ENCODE peak calls at places on chromosomes 12 and 14, in six cellular contexts. E is stomach, F is prostate gland, G is tibial nerve, X is uterus, Z is esophagus squamous epithelium. A is an unnamed sample.

GRCh38 chr12:71195338-71195896 is 37.6 kb upstream of the TSPAN8 start:
- DNase-seq in E (no peak), F (peak; percentile 26), G (no peak), X (no peak), Z (no peak), A (no peak)

GRCh38 chr12:127649951-127650350 is 617.0 kb upstream of the TMEM132C start:
- DNase-seq in E (no peak), F (no peak), G (no peak), X (no peak), Z (no peak), A (no peak)

GRCh38 chr12:114415525-114415868 is 9.6 kb upstream of the TBX5 start:
- DNase-seq in E (no peak), F (no peak), G (no peak), X (no peak), Z (no peak), A (no peak)

GRCh38 chr14:52351191-52351560 is 37.1 kb downstream of the PTGER2 start:
- DNase-seq in E (no peak), F (no peak), G (no peak), X (peak; percentile 20), Z (no peak), A (no peak)

GRCh38 chr14:105162374-105162979 is 6.1 kb downstream of the JAG2 start:
- DNase-seq in E (no peak), F (no peak), G (peak; percentile 20), X (no peak), Z (no peak), A (peak; percentile 67)

GRCh38 chr12:88399811-88400210 is 180.5 kb downstream of the KITLG start:
- DNase-seq in E (no peak), F (no peak), G (no peak), X (no peak), Z (no peak), A (no peak)

GRCh38 chr12:94644141-94644575 is 6.2 kb downstream of the TMCC3 start:
- DNase-seq in E (no peak), F (no peak), G (no peak), X (no peak), Z (no peak), A (peak; percentile 67)

GRCh38 chr12:108854055-108854452 is 3.3 kb downstream of the SSH1 start:
- DNase-seq in E (no peak), F (no peak), G (peak; percentile 78), X (peak; percentile 76), Z (no peak), A (no peak)

GRCh38 chr12:6813363-6813762 is 8.3 kb upstream of the GPR162 start:
- DNase-seq in E (no peak), F (no peak), G (no peak), X (no peak), Z (no peak), A (no peak)

GRCh38 chr14:55356913-55357312 is 54.7 kb downstream of the ATG14 start:
- DNase-seq in E (no peak), F (no peak), G (no peak), X (no peak), Z (no peak), A (no peak)

GRCh38 chr14:92039073-92039719 is 663 bp downstream of the TRIP11 start:
- DNase-seq in E (no peak), F (no peak), G (no peak), X (no peak), Z (no peak), A (no peak)

GRCh38 chr12:12975322-12976077 is 23.5 kb upstream of the GPRC5D start:
- DNase-seq in E (peak; percentile 46), F (no peak), G (no peak), X (peak; percentile 27), Z (no peak), A (no peak)

GRCh38 chr12:1993341-1993740 is 10.9 kb downstream of the DCP1B start:
- DNase-seq in E (no peak), F (no peak), G (no peak), X (no peak), Z (no peak), A (no peak)

GRCh38 chr14:39880106-39880695 is 448.0 kb upstream of the FBXO33 start:
- DNase-seq in E (no peak), F (no peak), G (no peak), X (no peak), Z (no peak), A (no peak)

GRCh38 chr14:80872645-80873044 is 68.9 kb downstream of the CEP128 start:
- DNase-seq in E (no peak), F (no peak), G (no peak), X (no peak), Z (no peak), A (no peak)

GRCh38 chr14:94388027-94388895 is at the start of gene SERPINA1:
- DNase-seq in E (peak; percentile 71), F (no peak), G (no peak), X (no peak), Z (no peak), A (peak; percentile 80)

GRCh38 chr14:99531221-99532096 is 50.2 kb downstream of the CCNK start:
- DNase-seq in E (no peak), F (no peak), G (no peak), X (no peak), Z (no peak), A (no peak)

GRCh38 chr12:72072613-72073212 is 134.1 kb downstream of the TPH2 start:
- DNase-seq in E (no peak), F (no peak), G (no peak), X (no peak), Z (no peak), A (no peak)

GRCh38 chr12:7832059-7832696 is 40.5 kb downstream of the SLC2A14 start:
- DNase-seq in E (no peak), F (no peak), G (peak; percentile 13), X (no peak), Z (no peak), A (peak; percentile 21)

GRCh38 chr14:25833341-25834121 is 764.3 kb downstream of the NOVA1 start:
- DNase-seq in E (peak; percentile 27), F (peak; percentile 4), G (no peak), X (peak; percentile 19), Z (no peak), A (no peak)

GRCh38 chr14:21279783-21280182 is at the start of gene RPGRIP1:
- DNase-seq in E (no peak), F (no peak), G (no peak), X (no peak), Z (no peak), A (no peak)
- H3K4me1 ChIP-seq in E (no peaks in the 10 kb centered on the region), F (no peaks in the 10 kb centered on the region), G (no peaks in the 10 kb centered on the region), X (no peaks in the 10 kb centered on the region), Z (no peaks in the 10 kb centered on the region), A (no peaks in the 10 kb centered on the region)

DNA sequence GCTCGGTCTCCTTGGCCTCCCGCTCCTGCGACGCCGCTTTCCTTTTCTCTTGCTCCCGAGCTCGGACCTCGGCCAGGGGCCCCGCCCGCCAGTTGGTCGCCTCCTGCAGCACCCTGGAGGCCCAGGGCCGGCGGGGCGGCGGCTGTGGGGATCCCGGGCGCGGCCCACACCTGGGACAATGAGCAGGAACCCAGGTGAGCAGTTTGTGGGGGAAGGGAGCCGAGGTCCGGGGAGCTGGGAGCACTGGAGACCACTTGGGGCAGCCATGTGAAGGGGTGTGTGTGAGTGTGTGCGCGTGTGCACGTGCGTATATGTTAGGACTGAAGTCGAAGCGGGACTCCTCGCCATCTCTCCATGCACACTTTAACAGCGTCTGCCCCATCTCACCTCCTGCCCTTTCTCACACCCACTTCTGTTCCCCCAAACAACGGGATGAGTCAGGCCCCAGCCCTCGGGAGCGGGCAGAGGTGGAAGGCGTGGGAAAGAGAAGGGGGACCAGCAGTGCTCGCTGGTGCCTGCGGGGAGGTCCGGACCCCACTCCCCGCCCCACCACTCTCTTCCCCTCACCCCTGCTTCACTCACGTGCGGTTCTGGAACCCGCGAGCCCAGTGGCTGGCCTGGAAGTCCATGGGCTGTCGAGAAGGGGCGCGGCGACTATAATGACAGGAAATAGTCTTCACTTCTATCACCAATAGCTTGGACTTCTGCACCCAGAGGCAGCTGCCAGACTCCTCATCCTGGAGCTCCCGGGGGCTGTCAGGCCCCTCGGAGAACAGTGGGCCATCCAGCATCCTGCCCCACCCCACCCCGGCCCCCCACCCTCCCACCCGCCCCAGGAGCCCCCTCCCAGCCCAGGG is 450 bp downstream of the DDN start:
- DNase-seq in E (peak; percentile 38), F (no peak), G (no peak), X (no peak), Z (no peak), A (no peak)
- TF ChIP-seq POLR2A in E (no peak), F (no peak), G (no peak), X (no peak), Z (no peak), A (no peak)

DNA sequence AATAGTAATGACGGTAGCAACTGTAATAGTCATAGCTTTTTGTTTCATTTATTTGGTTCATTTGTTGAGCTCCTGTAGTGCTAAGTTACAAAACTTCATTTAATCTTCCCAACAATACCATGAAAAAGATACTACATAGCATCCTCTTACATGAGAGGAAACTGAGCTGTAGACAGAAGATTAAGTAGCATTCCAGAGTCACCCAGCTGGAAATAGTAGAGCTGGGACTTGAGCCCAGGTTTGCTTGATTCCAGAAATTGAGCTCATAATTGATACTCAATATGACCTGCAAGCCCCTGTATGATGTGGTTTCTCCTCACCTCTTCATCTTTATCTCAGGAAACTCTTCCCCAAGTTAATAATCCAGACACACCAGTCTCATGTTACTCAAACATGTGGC is 87.0 kb upstream of the DAAM1 start:
- DNase-seq in E (no peak), F (no peak), G (no peak), X (no peak), Z (no peak), A (no peak)
- H3K4me1 ChIP-seq in E (no peaks in the 10 kb centered on the region), F (no peaks in the 10 kb centered on the region), G (no peaks in the 10 kb centered on the region), X (no peaks in the 10 kb centered on the region), Z (no peaks in the 10 kb centered on the region), A (no peaks in the 10 kb centered on the region)

GRCh38 chr12:10389941-10390340 is at the start of gene KLRK1:
- DNase-seq in E (no peak), F (no peak), G (no peak), X (no peak), Z (no peak), A (no peak)
- TF ChIP-seq POLR2A in E (no peak), F (no peak), G (no peak), X (no peak), Z (no peak), A (no peak)

GRCh38 chr14:34623506-34623905 is 6.4 kb downstream of the SNX6 start:
- DNase-seq in E (no peak), F (no peak), G (no peak), X (no peak), Z (no peak), A (no peak)

GRCh38 chr14:34615507-34615906 is 14.4 kb downstream of the SNX6 start:
- DNase-seq in E (no peak), F (no peak), G (no peak), X (no peak), Z (no peak), A (no peak)

GRCh38 chr14:34616360-34616759 is 13.6 kb downstream of the SNX6 start:
- DNase-seq in E (no peak), F (no peak), G (no peak), X (no peak), Z (no peak), A (no peak)

GRCh38 chr14:34620115-34620514 is 9.8 kb downstream of the SNX6 start:
- DNase-seq in E (no peak), F (no peak), G (no peak), X (no peak), Z (no peak), A (no peak)

DNA sequence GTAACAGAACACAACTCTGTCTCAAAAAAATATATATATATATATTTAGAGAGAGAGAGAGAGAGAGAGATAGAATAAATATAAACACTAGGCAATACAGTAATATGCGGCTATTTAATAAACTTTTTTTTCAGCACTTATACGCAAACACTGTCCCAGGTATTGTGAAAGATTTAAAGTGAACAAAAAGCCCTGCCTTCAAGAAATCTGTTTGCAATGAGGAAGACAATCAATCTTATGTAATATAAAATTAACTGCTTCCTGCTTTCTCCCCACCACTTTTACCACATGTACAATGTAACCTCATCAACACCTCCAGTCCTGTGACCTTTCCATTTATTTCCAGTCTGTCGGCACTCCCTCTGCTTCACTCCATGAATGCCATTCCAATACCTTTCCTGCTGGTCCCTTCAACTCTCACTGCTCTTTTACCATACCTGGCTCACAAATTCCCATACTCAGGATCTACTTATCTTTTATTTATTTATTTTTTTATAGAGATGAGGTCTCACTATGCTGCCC is 10.5 kb downstream of the SNX6 start:
- DNase-seq in E (no peak), F (no peak), G (no peak), X (no peak), Z (no peak), A (no peak)
- H3K4me1 ChIP-seq in E (peaks cover 3% of the 10 kb centered on the region), F (no peaks in the 10 kb centered on the region), G (peaks cover 16% of the 10 kb centered on the region), X (no peaks in the 10 kb centered on the region), Z (peaks cover 32% of the 10 kb centered on the region), A (no peaks in the 10 kb centered on the region)

A was measured in Peyer's patch.